ENCODE peak calls at places on chromosomes 16 and 17, in four cellular contexts. P, H, C and I are unnamed samples.

GRCh38 chr17:19345067-19345460 is 17.5 kb downstream of the B9D1 start:
- DNase-seq in P (no peak), H (no peak), C (no peak), I (no peak)

GRCh38 chr17:81330884-81331245 is 35.8 kb upstream of the SLC38A10 start:
- DNase-seq in P (peak; percentile 20), H (no peak), C (no peak), I (no peak)

GRCh38 chr17:42979511-42980273 is at the start of gene PTGES3L:
- DNase-seq in P (peak; percentile 68), H (no peak), C (peak; percentile 82), I (peak; percentile 30)

GRCh38 chr17:7703584-7704574 is 1.1 kb upstream of the EFNB3 start:
- DNase-seq in P (no peak), H (no peak), C (no peak), I (no peak)

GRCh38 chr16:87918866-87919680 is 17.3 kb downstream of the CA5A start:
- DNase-seq in P (peak; percentile 72), H (no peak), C (no peak), I (no peak)

GRCh38 chr17:77824102-77824779 is 134.3 kb upstream of the TNRC6C start:
- DNase-seq in P (no peak), H (no peak), C (no peak), I (no peak)

GRCh38 chr16:77675464-77676324 is 46.6 kb upstream of the NUDT7 start:
- DNase-seq in P (peak; percentile 37), H (peak; percentile 45), C (peak; percentile 68), I (peak; percentile 9)

GRCh38 chr17:28901866-28902818 is 737 bp downstream of the DHRS13 start:
- DNase-seq in P (no peak), H (no peak), C (peak; percentile 67), I (no peak)

GRCh38 chr16:85350146-85350728 is 238.0 kb upstream of the CIBAR2 start:
- DNase-seq in P (no peak), H (no peak), C (no peak), I (no peak)

GRCh38 chr17:80146121-80147034 is 550 bp downstream of the EIF4A3 start:
- DNase-seq in P (no peak), H (peak; percentile 9), C (peak; percentile 58), I (no peak)

GRCh38 chr17:17782425-17783120 is 54.2 kb downstream of the SREBF1 start:
- DNase-seq in P (peak; percentile 56), H (no peak), C (peak; percentile 65), I (no peak)

GRCh38 chr17:77466140-77466539 is 325.4 kb downstream of the SEC14L1 start:
- DNase-seq in P (peak; percentile 37), H (no peak), C (no peak), I (no peak)

GRCh38 chr16:85750021-85750826 is 672 bp downstream of the C16orf74 start:
- DNase-seq in P (peak; percentile 49), H (no peak), C (peak; percentile 54), I (no peak)

GRCh38 chr16:31357324-31358156 is 2.6 kb downstream of the ITGAX start:
- DNase-seq in P (no peak), H (no peak), C (no peak), I (no peak)

GRCh38 chr16:54424043-54424451 is 137.5 kb upstream of the IRX3 start:
- DNase-seq in P (no peak), H (no peak), C (no peak), I (no peak)

GRCh38 chr17:80267391-80267790 is 6.7 kb downstream of the RNF213 start:
- DNase-seq in P (no peak), H (no peak), C (no peak), I (no peak)

GRCh38 chr17:73795730-73796129 is 151.5 kb upstream of the SDK2 start:
- DNase-seq in P (no peak), H (no peak), C (no peak), I (no peak)